ENCODE peak calls at places on chromosome 17, in four cellular contexts. One of them, this sample, is unnamed.

GRCh38 chr17:75241502-75241901 is 19.9 kb downstream of the GGA3 start:
- DNase-seq in H9: no peak
- DNase-seq in H1: no peak
- DNase-seq in mesendoderm: no peak
- DNase-seq in this sample: no peak

GRCh38 chr17:42698736-42699414 is 16.5 kb downstream of the CNTNAP1 start:
- DNase-seq in H9: no peak
- DNase-seq in H1: no peak
- DNase-seq in mesendoderm: peak
- DNase-seq in this sample: peak

GRCh38 chr17:39231587-39232551 is 6.1 kb upstream of the STAC2 start:
- DNase-seq in H9: peak
- DNase-seq in H1: no peak
- DNase-seq in mesendoderm: peak
- DNase-seq in this sample: peak

GRCh38 chr17:42814633-42815399 is 9.3 kb downstream of the BECN1 start:
- DNase-seq in H9: no peak
- DNase-seq in H1: no peak
- DNase-seq in mesendoderm: no peak
- DNase-seq in this sample: peak

GRCh38 chr17:57004944-57005579 is 27.1 kb downstream of the SCPEP1 start:
- DNase-seq in H9: no peak
- DNase-seq in H1: no peak
- DNase-seq in mesendoderm: peak
- DNase-seq in this sample: no peak

GRCh38 chr17:82031885-82032627 is 578 bp downstream of the RAC3 start:
- DNase-seq in H9: peak
- DNase-seq in H1: no peak
- DNase-seq in mesendoderm: peak
- DNase-seq in this sample: no peak

GRCh38 chr17:48593126-48593829 is at the start of gene HOXB5:
- DNase-seq in H9: peak
- DNase-seq in H1: no peak
- DNase-seq in mesendoderm: peak
- DNase-seq in this sample: peak

GRCh38 chr17:49035470-49036269 is 38.5 kb downstream of the IGF2BP1 start:
- DNase-seq in H9: peak
- DNase-seq in H1: no peak
- DNase-seq in mesendoderm: peak
- DNase-seq in this sample: peak

GRCh38 chr17:46841561-46842379 is 9.6 kb upstream of the WNT9B start:
- DNase-seq in H9: peak
- DNase-seq in H1: no peak
- DNase-seq in mesendoderm: peak
- DNase-seq in this sample: no peak

GRCh38 chr17:57697891-57698708 is 47.0 kb downstream of the CCDC182 start:
- DNase-seq in H9: no peak
- DNase-seq in H1: no peak
- DNase-seq in mesendoderm: peak
- DNase-seq in this sample: no peak

GRCh38 chr17:82603981-82604448 is 44.2 kb downstream of the WDR45B start:
- DNase-seq in H9: no peak
- DNase-seq in H1: no peak
- DNase-seq in mesendoderm: no peak
- DNase-seq in this sample: peak

GRCh38 chr17:66570353-66571195 is 264.3 kb upstream of the CACNG5 start:
- DNase-seq in H9: peak
- DNase-seq in H1: no peak
- DNase-seq in mesendoderm: no peak
- DNase-seq in this sample: peak

GRCh38 chr17:29042679-29043538 is at the start of gene PIPOX:
- DNase-seq in H9: peak
- DNase-seq in H1: peak
- DNase-seq in mesendoderm: peak
- DNase-seq in this sample: peak

GRCh38 chr17:52124561-52124960 is 34.0 kb downstream of the CA10 start:
- DNase-seq in H9: no peak
- DNase-seq in H1: no peak
- DNase-seq in mesendoderm: no peak
- DNase-seq in this sample: no peak

GRCh38 chr17:36182176-36183000 is 6.0 kb upstream of the TBC1D3B start:
- DNase-seq in H9: peak
- DNase-seq in H1: no peak
- DNase-seq in mesendoderm: no peak
- DNase-seq in this sample: no peak

GRCh38 chr17:82281076-82281475 is 7.6 kb upstream of the CSNK1D start:
- DNase-seq in H9: no peak
- DNase-seq in H1: no peak
- DNase-seq in mesendoderm: no peak
- DNase-seq in this sample: no peak

GRCh38 chr17:44137891-44138709 is 3.6 kb upstream of the HROB start:
- DNase-seq in H9: peak
- DNase-seq in H1: peak
- DNase-seq in mesendoderm: peak
- DNase-seq in this sample: peak

GRCh38 chr17:83183150-83183820 is 103.9 kb downstream of the METRNL start:
- DNase-seq in H9: peak
- DNase-seq in H1: no peak
- DNase-seq in mesendoderm: no peak
- DNase-seq in this sample: no peak

GRCh38 chr17:40602445-40603443 is 37.5 kb upstream of the CCR7 start:
- DNase-seq in H9: no peak
- DNase-seq in H1: no peak
- DNase-seq in mesendoderm: no peak
- DNase-seq in this sample: no peak

GRCh38 chr17:37608369-37609169 is 649 bp downstream of the SYNRG start:
- DNase-seq in H9: peak
- DNase-seq in H1: peak
- DNase-seq in mesendoderm: peak
- DNase-seq in this sample: peak

GRCh38 chr17:81685108-81685507 is 1.3 kb downstream of the HGS start:
- DNase-seq in H9: no peak
- DNase-seq in H1: no peak
- DNase-seq in mesendoderm: no peak
- DNase-seq in this sample: peak

GRCh38 chr17:34154916-34155730 is 100.0 kb upstream of the CCL2 start:
- DNase-seq in H9: peak
- DNase-seq in H1: no peak
- DNase-seq in mesendoderm: peak
- DNase-seq in this sample: no peak

GRCh38 chr17:81514735-81515529 is 2.3 kb upstream of the ACTG1 start:
- DNase-seq in H9: peak
- DNase-seq in H1: no peak
- DNase-seq in mesendoderm: peak
- DNase-seq in this sample: peak

GRCh38 chr17:6823011-6823442 is 8.5 kb downstream of the TEKT1 start:
- DNase-seq in H9: no peak
- DNase-seq in H1: no peak
- DNase-seq in mesendoderm: no peak
- DNase-seq in this sample: peak

GRCh38 chr17:49910094-49910857 is 58.7 kb upstream of the DLX4 start:
- DNase-seq in H9: peak
- DNase-seq in H1: no peak
- DNase-seq in mesendoderm: peak
- DNase-seq in this sample: no peak

GRCh38 chr17:59074494-59074893 is 32.2 kb downstream of the TRIM37 start:
- DNase-seq in H9: no peak
- DNase-seq in H1: no peak
- DNase-seq in mesendoderm: no peak
- DNase-seq in this sample: peak

GRCh38 chr17:17096438-17097178 is 54.4 kb downstream of the MPRIP start:
- DNase-seq in H9: no peak
- DNase-seq in H1: no peak
- DNase-seq in mesendoderm: peak
- DNase-seq in this sample: peak

GRCh38 chr17:31211352-31212012 is 85.6 kb downstream of the OMG start:
- DNase-seq in H9: no peak
- DNase-seq in H1: no peak
- DNase-seq in mesendoderm: no peak
- DNase-seq in this sample: peak

GRCh38 chr17:58534331-58534730 is 19.9 kb upstream of the MTMR4 start:
- DNase-seq in H9: no peak
- DNase-seq in H1: no peak
- DNase-seq in mesendoderm: no peak
- DNase-seq in this sample: no peak

GRCh38 chr17:2871720-2872119 is 75.5 kb downstream of the RAP1GAP2 start:
- DNase-seq in H9: no peak
- DNase-seq in H1: no peak
- DNase-seq in mesendoderm: no peak
- DNase-seq in this sample: peak
- H3K56ac ChIP-seq in H9: no peak
- H3K56ac ChIP-seq in H1: no peak
- H3K56ac ChIP-seq in mesendoderm: peak
- H3K56ac ChIP-seq in this sample: no peak

DNA sequence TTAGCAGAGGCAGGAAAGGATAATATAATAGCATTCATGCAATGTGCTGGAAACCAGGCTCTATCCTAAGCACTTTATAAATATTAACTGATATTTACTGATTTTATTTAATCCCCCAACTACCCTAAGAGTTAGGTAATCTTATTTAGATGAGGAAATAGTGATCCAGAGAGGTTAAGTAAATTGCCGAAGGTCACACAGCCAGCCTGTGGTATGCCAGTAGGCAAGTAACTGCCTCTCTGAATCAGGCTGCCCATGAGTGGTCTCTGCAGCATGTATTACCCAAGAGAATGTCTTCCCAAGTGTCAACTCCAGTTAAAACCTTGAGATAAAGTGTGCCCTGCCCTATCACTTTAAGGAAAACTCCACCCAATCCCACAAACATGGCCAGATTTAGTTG is 25.3 kb upstream of the LYRM9 start:
- DNase-seq in H9: no peak
- DNase-seq in H1: no peak
- DNase-seq in mesendoderm: no peak
- DNase-seq in this sample: no peak
- H3K56ac ChIP-seq in H9: no peak
- H3K56ac ChIP-seq in H1: no peak
- H3K56ac ChIP-seq in mesendoderm: no peak
- H3K56ac ChIP-seq in this sample: no peak

GRCh38 chr17:70040336-70040735 is 34.7 kb upstream of the KCNJ16 start:
- DNase-seq in H9: no peak
- DNase-seq in H1: no peak
- DNase-seq in mesendoderm: no peak
- DNase-seq in this sample: peak

GRCh38 chr17:70037498-70037897 is 37.5 kb upstream of the KCNJ16 start:
- DNase-seq in H9: no peak
- DNase-seq in H1: no peak
- DNase-seq in mesendoderm: no peak
- DNase-seq in this sample: no peak

GRCh38 chr17:70041575-70041974 is 33.5 kb upstream of the KCNJ16 start:
- DNase-seq in H9: no peak
- DNase-seq in H1: no peak
- DNase-seq in mesendoderm: no peak
- DNase-seq in this sample: peak

DNA sequence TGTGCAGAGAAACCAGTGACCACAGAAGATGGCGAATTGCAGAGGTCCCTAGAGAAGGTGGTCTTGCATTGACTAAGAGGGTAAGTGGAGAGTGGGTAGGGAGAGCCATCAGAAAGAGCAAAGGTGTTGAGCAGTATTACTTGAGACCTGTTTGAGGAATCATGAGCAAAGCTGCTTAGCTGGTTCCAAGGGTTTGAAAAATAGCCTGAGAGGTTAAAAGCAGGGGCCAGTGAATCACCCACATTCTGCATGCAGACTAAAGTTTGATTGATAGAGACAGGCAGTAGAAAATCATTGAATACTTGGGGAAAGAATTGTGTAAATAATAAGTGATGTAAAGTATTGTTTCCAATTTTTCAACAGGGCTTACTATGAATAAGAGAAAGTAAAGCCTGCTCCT is 34.0 kb upstream of the KCNJ16 start:
- DNase-seq in H9: no peak
- DNase-seq in H1: no peak
- DNase-seq in mesendoderm: no peak
- DNase-seq in this sample: no peak
- H3K56ac ChIP-seq in H9: no peak
- H3K56ac ChIP-seq in H1: no peak
- H3K56ac ChIP-seq in mesendoderm: no peak
- H3K56ac ChIP-seq in this sample: no peak

GRCh38 chr17:72561680-72562079 is 440.9 kb downstream of the SOX9 start:
- DNase-seq in H9: no peak
- DNase-seq in H1: no peak
- DNase-seq in mesendoderm: no peak
- DNase-seq in this sample: no peak
- H3K56ac ChIP-seq in H9: no peak
- H3K56ac ChIP-seq in H1: no peak
- H3K56ac ChIP-seq in mesendoderm: no peak
- H3K56ac ChIP-seq in this sample: no peak

This sample was measured in IMR-90.